ENCODE peak calls at places on chromosomes 6 and 20, in five cellular contexts. L is CD8-positive, alpha-beta T cell; N is CD4-positive, CD25-positive, alpha-beta regulatory T cell; Z is HAP-1; F is bronchial epithelial cell. U is an unnamed sample.

GRCh38 chr20:38143646-38144554 is 21.2 kb downstream of the TGM2 start:
- DNase-seq in L (no peak), N (no peak), Z (peak; percentile 35), F (peak; percentile 100), U (no peak)

GRCh38 chr6:108742041-108742440 is 106.2 kb upstream of the ARMC2 start:
- DNase-seq in L (no peak), N (no peak), Z (no peak), F (peak; percentile 61), U (no peak)

GRCh38 chr20:45359406-45360148 is 3.4 kb upstream of the SYS1 start:
- DNase-seq in L (no peak), N (no peak), Z (no peak), F (peak; percentile 84), U (no peak)

GRCh38 chr6:50820590-50821234 is 2.0 kb downstream of the TFAP2B start:
- DNase-seq in L (no peak), N (no peak), Z (no peak), F (no peak), U (no peak)

GRCh38 chr6:124793406-124793805 is 168.8 kb upstream of the RNF217 start:
- DNase-seq in L (no peak), N (no peak), Z (no peak), F (no peak), U (no peak)

GRCh38 chr20:36202891-36203338 is 33.4 kb upstream of the AAR2 start:
- DNase-seq in L (peak; percentile 74), N (peak; percentile 61), Z (peak; percentile 83), F (peak; percentile 21), U (peak; percentile 53)

GRCh38 chr6:111837641-111838500 is 35.4 kb downstream of the FYN start:
- DNase-seq in L (no peak), N (no peak), Z (no peak), F (no peak), U (no peak)

GRCh38 chr6:48826884-48827701 is 636.0 kb downstream of the MMUT start:
- DNase-seq in L (no peak), N (no peak), Z (no peak), F (peak; percentile 99), U (no peak)

GRCh38 chr6:140175486-140175885 is 801.0 kb upstream of the CITED2 start:
- DNase-seq in L (no peak), N (no peak), Z (no peak), F (peak; percentile 7), U (no peak)

GRCh38 chr20:24097051-24097450 is 108.5 kb upstream of the GGTLC1 start:
- DNase-seq in L (no peak), N (no peak), Z (no peak), F (no peak), U (no peak)

GRCh38 chr20:50776122-50776795 is 18.6 kb upstream of the BCAS4 start:
- DNase-seq in L (no peak), N (no peak), Z (no peak), F (no peak), U (no peak)

GRCh38 chr6:18493421-18493891 is 106.3 kb downstream of the RNF144B start:
- DNase-seq in L (no peak), N (no peak), Z (no peak), F (peak; percentile 58), U (no peak)

GRCh38 chr20:23086056-23086551 is at the start of gene CD93:
- DNase-seq in L (no peak), N (no peak), Z (no peak), F (no peak), U (no peak)

GRCh38 chr6:70445001-70445400 is 31.7 kb downstream of the FAM135A start:
- DNase-seq in L (no peak), N (no peak), Z (no peak), F (no peak), U (no peak)

GRCh38 chr6:88629838-88630462 is 333.5 kb downstream of the RNGTT start:
- DNase-seq in L (no peak), N (no peak), Z (peak; percentile 15), F (no peak), U (no peak)

GRCh38 chr20:37430778-37431460 is 85.0 kb downstream of the SRC start:
- DNase-seq in L (no peak), N (no peak), Z (no peak), F (no peak), U (no peak)

GRCh38 chr20:61518424-61518951 is 266.4 kb downstream of the CDH4 start:
- DNase-seq in L (no peak), N (no peak), Z (no peak), F (no peak), U (no peak)

GRCh38 chr20:4910951-4911350 is 90.4 kb downstream of the SLC23A2 start:
- DNase-seq in L (no peak), N (no peak), Z (no peak), F (no peak), U (no peak)

GRCh38 chr6:81909981-81910910 is 157.8 kb upstream of the TENT5A start:
- DNase-seq in L (no peak), N (no peak), Z (no peak), F (no peak), U (no peak)

GRCh38 chr20:32519367-32519730 is 65.8 kb downstream of the NOL4L start:
- DNase-seq in L (no peak), N (no peak), Z (no peak), F (no peak), U (no peak)
- H3K27me3 ChIP-seq in L (no peaks in the 10 kb centered on the region), N (no peaks in the 10 kb centered on the region), Z (no peaks in the 10 kb centered on the region), F (peaks cover 4% of the 10 kb centered on the region), U (no peaks in the 10 kb centered on the region)

GRCh38 chr6:37314803-37315515 is 38.8 kb upstream of the RNF8 start:
- DNase-seq in L (no peak), N (no peak), Z (peak; percentile 47), F (peak; percentile 75), U (peak; percentile 55)
- H3K36me3 ChIP-seq in L (peaks cover 27% of the 10 kb centered on the region), N (peaks cover 67% of the 10 kb centered on the region), Z (peaks cover 20% of the 10 kb centered on the region), F (peaks cover 20% of the 10 kb centered on the region), U (no peaks in the 10 kb centered on the region)

DNA sequence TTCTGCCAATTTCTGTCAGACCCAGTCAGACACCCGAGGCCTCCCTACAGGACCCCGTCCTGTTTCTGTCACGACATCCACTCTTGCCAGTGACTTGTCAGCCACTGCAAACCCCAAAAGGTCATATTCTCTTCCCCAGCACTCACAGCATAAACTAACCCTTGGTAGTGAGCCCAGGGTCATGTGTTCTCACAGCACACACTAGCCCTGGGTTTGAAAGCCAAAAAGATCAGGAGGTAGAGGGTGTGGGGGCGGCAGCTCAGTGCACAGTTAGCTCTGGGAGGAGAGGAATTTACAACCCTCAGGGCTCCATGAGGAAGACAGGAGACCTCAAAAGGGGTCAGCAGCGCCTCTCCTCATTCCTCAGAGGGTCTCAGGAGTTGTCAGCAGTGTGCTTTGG is 9.9 kb upstream of the SNX9 start:
- DNase-seq in L (no peak), N (no peak), Z (no peak), F (no peak), U (peak; percentile 58)
- H3K27me3 ChIP-seq in L (no peaks in the 10 kb centered on the region), N (no peaks in the 10 kb centered on the region), Z (no peaks in the 10 kb centered on the region), F (no peaks in the 10 kb centered on the region), U (no peaks in the 10 kb centered on the region)

GRCh38 chr6:105318660-105319059 is 84.2 kb downstream of the PREP start:
- DNase-seq in L (no peak), N (no peak), Z (no peak), F (peak; percentile 84), U (no peak)
- H3K36me3 ChIP-seq in L (peaks cover 8% of the 10 kb centered on the region), N (peaks cover 41% of the 10 kb centered on the region), Z (peaks cover 11% of the 10 kb centered on the region), F (peaks cover 12% of the 10 kb centered on the region), U (no peaks in the 10 kb centered on the region)

DNA sequence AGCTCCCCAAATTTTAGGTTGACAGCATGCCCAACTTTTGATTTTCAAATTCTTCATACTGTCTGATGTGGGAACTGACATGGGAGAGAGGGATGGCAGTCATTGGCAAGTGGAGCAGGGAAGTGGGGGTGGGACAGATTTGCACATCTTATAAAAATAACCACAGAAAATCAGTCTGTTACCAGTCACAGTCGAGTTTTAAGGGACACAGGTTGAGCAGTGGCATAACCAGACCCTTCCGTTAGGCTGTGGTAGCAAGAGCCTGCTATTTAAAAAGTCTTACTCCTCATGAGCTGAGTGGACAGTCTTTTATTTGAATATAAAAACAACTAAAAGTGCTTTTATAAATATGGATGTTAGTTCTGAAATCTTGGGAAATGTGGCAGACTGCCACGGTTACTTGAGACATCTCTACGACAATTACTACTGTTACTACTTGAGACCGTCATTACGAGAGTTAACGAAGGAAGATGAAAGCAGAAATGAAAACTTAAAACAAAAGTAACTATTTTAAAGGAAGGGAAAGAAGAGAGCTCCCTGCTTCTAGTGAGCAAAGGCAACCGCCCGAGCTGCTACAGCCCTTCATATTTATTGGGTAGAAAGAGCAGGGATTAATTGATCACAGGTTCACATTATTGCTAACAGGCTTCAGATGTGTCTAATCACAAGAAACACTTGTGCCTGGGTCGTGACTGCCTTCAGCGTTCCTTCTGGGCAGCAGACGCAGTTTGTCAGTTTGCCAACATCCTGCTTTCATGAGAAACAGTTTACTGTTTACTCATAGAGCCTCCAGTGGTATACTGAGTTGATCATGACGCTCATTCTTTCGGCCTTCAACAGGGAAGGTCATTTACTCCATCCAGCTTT is 71.3 kb downstream of the EFHC1 start:
- DNase-seq in L (no peak), N (no peak), Z (no peak), F (no peak), U (no peak)
- H3K27me3 ChIP-seq in L (no peaks in the 10 kb centered on the region), N (peaks cover 3% of the 10 kb centered on the region), Z (no peaks in the 10 kb centered on the region), F (no peaks in the 10 kb centered on the region), U (no peaks in the 10 kb centered on the region)

U was measured in ovary.